ENCODE peak calls at places on chromosomes 4 and X, in eight cellular contexts. X, M, U, K, P, L, J and E are unnamed samples.

GRCh38 chrX:19388741-19389140 is 45.0 kb downstream of the PDHA1 start:
- DNase-seq in P (no peak), U (no peak), K (no peak), J (no peak), L (no peak), M (no peak), X (no peak), E (no peak)

GRCh38 chr4:107888237-107888636 is 43.1 kb upstream of the CYP2U1 start:
- DNase-seq in J (no peak), P (no peak), X (no peak), U (no peak), M (no peak), K (no peak), L (no peak), E (no peak)

GRCh38 chr4:182495111-182495510 is 251.9 kb downstream of the TENM3 start:
- DNase-seq in J (no peak), L (no peak), P (no peak), X (no peak), K (no peak), U (no peak), M (no peak), E (no peak)

GRCh38 chr4:127997534-127998388 is 32.6 kb downstream of the ABHD18 start:
- DNase-seq in K (no peak), J (no peak), X (no peak), P (no peak), U (no peak), L (no peak), M (no peak), E (no peak)

GRCh38 chr4:7388627-7389026 is 46.1 kb downstream of the PSAPL1 start:
- DNase-seq in X (no peak), K (no peak), J (no peak), P (no peak), L (no peak), U (peak; percentile 69), M (peak; percentile 59), E (no peak)

GRCh38 chrX:4547218-4547836 is 833.9 kb upstream of the PRKX start:
- DNase-seq in U (no peak), J (peak; percentile 3), L (peak; percentile 32), K (no peak), M (peak; percentile 79), P (peak; percentile 16), X (no peak), E (peak; percentile 65)

GRCh38 chr4:72312032-72312650 is 256.9 kb downstream of the ADAMTS3 start:
- DNase-seq in L (peak; percentile 24), M (no peak), X (no peak), U (peak; percentile 78), J (peak; percentile 51), K (no peak), P (no peak), E (peak; percentile 29)

GRCh38 chrX:108468486-108468885 is 28.8 kb downstream of the COL4A5 start:
- DNase-seq in K (no peak), J (no peak), X (no peak), M (no peak), P (no peak), L (no peak), U (no peak), E (no peak)

GRCh38 chr4:186226521-186227189 is 652 bp upstream of the KLKB1 start:
- DNase-seq in P (no peak), J (no peak), M (no peak), L (no peak), K (no peak), X (no peak), U (no peak), E (no peak)

GRCh38 chr4:11912886-11913285 is 484.2 kb upstream of the HS3ST1 start:
- DNase-seq in U (no peak), X (no peak), L (no peak), P (peak; percentile 2), M (no peak), J (no peak), K (no peak), E (no peak)

GRCh38 chr4:47531241-47531953 is 46.3 kb downstream of the ATP10D start:
- DNase-seq in U (no peak), L (peak; percentile 41), K (no peak), J (peak; percentile 30), M (peak; percentile 79), P (no peak), X (no peak), E (peak; percentile 29)

GRCh38 chr4:79259242-79259641 is 66.6 kb downstream of the NAA11 start:
- DNase-seq in M (no peak), J (no peak), P (no peak), X (no peak), U (no peak), K (no peak), L (no peak), E (no peak)

GRCh38 chrX:105872921-105873320 is 50.6 kb downstream of the NRK start:
- DNase-seq in X (no peak), U (no peak), K (no peak), P (no peak), M (no peak), L (no peak), J (no peak), E (no peak)

GRCh38 chr4:152156448-152156847 is 379.4 kb downstream of the FBXW7 start:
- DNase-seq in K (no peak), X (no peak), P (no peak), L (no peak), J (no peak), M (no peak), U (no peak), E (no peak)

GRCh38 chrX:68945603-68946228 is 116.9 kb downstream of the EFNB1 start:
- DNase-seq in U (no peak), K (peak; percentile 34), M (peak; percentile 49), X (no peak), P (no peak), J (no peak), L (peak; percentile 12), E (no peak)

GRCh38 chrX:71492086-71493065 is 40.5 kb upstream of the OGT start:
- DNase-seq in M (peak; percentile 89), U (peak; percentile 74), P (no peak), X (no peak), L (peak; percentile 44), J (peak; percentile 8), K (no peak), E (peak; percentile 50)

DNA sequence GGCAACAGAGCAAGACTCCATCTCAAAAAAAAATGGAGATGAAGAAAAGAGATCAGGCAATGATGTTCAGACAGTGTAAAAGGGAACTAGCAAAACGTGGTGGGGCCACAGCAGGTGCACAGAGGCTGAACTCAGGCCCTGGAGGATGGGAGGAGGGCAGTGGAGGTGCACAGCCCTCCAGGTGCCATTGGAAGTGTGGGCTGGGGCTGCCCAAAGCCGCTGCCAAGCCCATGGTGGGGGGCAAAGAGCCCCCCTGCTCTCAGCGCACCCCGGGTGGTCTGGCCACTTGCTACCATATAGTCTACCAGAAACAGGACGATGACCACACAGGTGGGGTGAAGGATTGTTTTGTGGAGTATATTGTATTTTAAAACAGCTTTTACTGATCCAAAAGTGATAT is 7.1 kb downstream of the TMEM271 start:
- DNase-seq in K (no peak), U (no peak), J (no peak), X (no peak), M (no peak), P (no peak), L (no peak), E (no peak)
- H3K9me3 ChIP-seq in K (no peaks in the 10 kb centered on the region), U (no peaks in the 10 kb centered on the region), J (no peaks in the 10 kb centered on the region), X (no peaks in the 10 kb centered on the region), M (no peaks in the 10 kb centered on the region), P (no peaks in the 10 kb centered on the region), L (no peaks in the 10 kb centered on the region), E (no peaks in the 10 kb centered on the region)

DNA sequence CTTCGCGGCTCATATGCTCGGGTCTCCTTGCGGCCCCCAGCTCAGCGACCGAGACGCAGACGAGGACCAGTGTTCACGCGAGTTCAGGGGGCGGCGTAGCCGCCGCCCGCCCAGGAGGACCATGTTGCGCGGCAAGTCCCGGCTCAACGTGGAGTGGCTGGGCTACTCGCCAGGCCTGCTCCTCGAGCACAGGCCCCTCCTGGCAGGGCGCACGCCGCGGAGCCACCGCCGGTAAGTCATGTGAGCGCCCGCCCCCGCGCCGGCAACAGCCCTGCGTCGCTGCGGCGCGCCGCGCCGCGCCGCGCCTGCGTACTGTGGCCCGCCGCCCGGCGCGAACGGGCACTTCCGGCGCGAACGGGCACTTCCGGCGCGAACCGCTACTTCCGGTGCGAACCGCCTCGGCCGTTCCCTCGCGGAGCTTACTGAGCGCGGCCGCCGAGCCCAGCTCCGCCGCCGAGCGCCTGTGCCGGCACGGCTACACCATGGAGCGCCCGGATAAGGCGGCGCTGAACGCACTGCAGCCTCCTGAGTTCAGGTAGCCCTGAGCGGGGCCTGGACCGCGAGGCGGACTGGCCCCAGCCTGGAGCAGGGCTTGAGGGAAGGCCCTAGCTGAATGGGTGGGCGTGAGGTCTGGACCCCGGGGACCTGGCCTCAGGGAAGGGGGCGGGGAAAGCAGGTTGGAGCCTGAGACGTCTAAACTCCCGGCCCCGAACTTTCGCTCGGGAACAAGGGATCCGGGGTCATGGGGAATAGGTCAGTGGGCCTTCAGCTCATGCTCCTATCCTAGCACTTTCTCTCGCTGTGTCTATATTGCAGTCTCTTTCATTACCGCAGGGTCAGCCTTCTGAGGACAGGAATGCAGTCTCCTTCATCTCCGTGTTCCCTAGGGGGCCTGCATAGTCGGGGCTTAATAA is at the start of gene VMA21:
- DNase-seq in U (peak; percentile 92), L (peak; percentile 85), J (peak; percentile 77), X (no peak), K (peak; percentile 92), M (peak; percentile 95), P (peak; percentile 7), E (peak; percentile 88)
- TF ChIP-seq POLR2AphosphoS5 in U (no peak), L (peak; percentile 64), J (peak; percentile 24), X (no peak), K (peak; percentile 35), M (peak; percentile 87), P (peak; percentile 71), E (peak; percentile 35)

DNA sequence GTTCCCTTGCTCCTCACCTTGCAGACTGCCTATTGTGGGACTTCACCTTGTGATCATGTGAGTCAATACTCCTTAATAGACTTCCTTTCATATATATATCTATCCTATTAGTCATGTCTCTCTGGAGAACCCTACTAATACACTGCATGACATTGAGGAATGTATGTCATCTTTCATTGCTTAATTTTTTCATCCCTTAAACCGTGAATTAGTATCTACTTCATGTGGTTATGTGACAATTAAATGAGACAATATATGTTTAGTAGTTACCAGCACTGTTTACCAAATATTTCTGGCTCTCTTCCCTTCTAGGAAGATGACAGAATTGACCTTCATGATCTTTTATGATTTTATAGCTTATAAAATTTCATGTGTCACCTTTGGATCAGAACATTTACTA is 759.5 kb downstream of the GRXCR1 start:
- DNase-seq in X (no peak), U (no peak), K (no peak), P (no peak), M (no peak), L (no peak), J (no peak), E (no peak)
- H3K9me3 ChIP-seq in X (no peaks in the 10 kb centered on the region), U (peaks cover 3% of the 10 kb centered on the region), K (no peaks in the 10 kb centered on the region), P (peaks cover 7% of the 10 kb centered on the region), M (peaks cover 16% of the 10 kb centered on the region), L (no peaks in the 10 kb centered on the region), J (no peaks in the 10 kb centered on the region), E (no peaks in the 10 kb centered on the region)

GRCh38 chr4:38857354-38858096 is 908 bp upstream of the TLR6 start:
- DNase-seq in X (no peak), U (no peak), P (peak; percentile 92), K (no peak), M (no peak), J (peak; percentile 17), L (peak; percentile 45), E (no peak)
- TF ChIP-seq POLR2AphosphoS5 in X (peak; percentile 67), U (peak; percentile 14), P (peak; percentile 75), K (peak; percentile 20), M (no peak), J (peak; percentile 21), L (peak; percentile 55), E (peak; percentile 55)